ENCODE peak calls at places on chromosome 10, in six cellular contexts. One of them, this sample, is unnamed.

GRCh38 chr10:127034790-127035189 is 129.6 kb downstream of the DOCK1 start:
- DNase-seq in mesenchymal stem cell: no peak
- DNase-seq in neuronal stem cell: peak
- DNase-seq in IMR-90: no peak
- DNase-seq in H1: no peak
- DNase-seq in trophoblast cell: no peak
- DNase-seq in this sample: no peak

GRCh38 chr10:73368238-73368637 is 9.6 kb upstream of the CFAP70 start:
- DNase-seq in mesenchymal stem cell: no peak
- DNase-seq in neuronal stem cell: no peak
- DNase-seq in H1: no peak
- DNase-seq in trophoblast cell: no peak
- DNase-seq in IMR-90: no peak
- DNase-seq in this sample: no peak

GRCh38 chr10:57663401-57663800 is 604.3 kb downstream of the IPMK start:
- DNase-seq in IMR-90: no peak
- DNase-seq in neuronal stem cell: no peak
- DNase-seq in H1: no peak
- DNase-seq in trophoblast cell: no peak
- DNase-seq in mesenchymal stem cell: no peak
- DNase-seq in this sample: no peak

GRCh38 chr10:19498348-19499290 is 317.6 kb upstream of the PLXDC2 start:
- DNase-seq in trophoblast cell: no peak
- DNase-seq in IMR-90: peak
- DNase-seq in neuronal stem cell: no peak
- DNase-seq in mesenchymal stem cell: no peak
- DNase-seq in H1: no peak
- DNase-seq in this sample: no peak

GRCh38 chr10:31799181-31799580 is 129.4 kb downstream of the ARHGAP12 start:
- DNase-seq in trophoblast cell: no peak
- DNase-seq in neuronal stem cell: no peak
- DNase-seq in IMR-90: no peak
- DNase-seq in H1: no peak
- DNase-seq in mesenchymal stem cell: no peak
- DNase-seq in this sample: no peak

GRCh38 chr10:112137381-112137987 is 46.1 kb downstream of the GPAM start:
- DNase-seq in mesenchymal stem cell: peak
- DNase-seq in trophoblast cell: peak
- DNase-seq in H1: peak
- DNase-seq in IMR-90: peak
- DNase-seq in neuronal stem cell: peak
- DNase-seq in this sample: peak

GRCh38 chr10:60149003-60149402 is 240.7 kb downstream of the ANK3 start:
- DNase-seq in IMR-90: no peak
- DNase-seq in trophoblast cell: no peak
- DNase-seq in H1: no peak
- DNase-seq in neuronal stem cell: no peak
- DNase-seq in mesenchymal stem cell: peak
- DNase-seq in this sample: no peak

GRCh38 chr10:31426425-31426824 is 107.4 kb downstream of the ZEB1 start:
- DNase-seq in mesenchymal stem cell: peak
- DNase-seq in trophoblast cell: no peak
- DNase-seq in H1: no peak
- DNase-seq in IMR-90: peak
- DNase-seq in neuronal stem cell: no peak
- DNase-seq in this sample: no peak

GRCh38 chr10:58806970-58807630 is 294.4 kb downstream of the BICC1 start:
- DNase-seq in neuronal stem cell: no peak
- DNase-seq in mesenchymal stem cell: no peak
- DNase-seq in IMR-90: no peak
- DNase-seq in H1: no peak
- DNase-seq in trophoblast cell: no peak
- DNase-seq in this sample: no peak

GRCh38 chr10:7808686-7809267 is 9.5 kb upstream of the TAF3 start:
- DNase-seq in IMR-90: no peak
- DNase-seq in mesenchymal stem cell: no peak
- DNase-seq in H1: no peak
- DNase-seq in trophoblast cell: no peak
- DNase-seq in neuronal stem cell: no peak
- DNase-seq in this sample: no peak

GRCh38 chr10:283916-284356 is 148.7 kb downstream of the ZMYND11 start:
- DNase-seq in trophoblast cell: no peak
- DNase-seq in H1: no peak
- DNase-seq in neuronal stem cell: no peak
- DNase-seq in IMR-90: no peak
- DNase-seq in mesenchymal stem cell: no peak
- DNase-seq in this sample: no peak

GRCh38 chr10:102280397-102281015 is 35.2 kb downstream of the GBF1 start:
- DNase-seq in mesenchymal stem cell: peak
- DNase-seq in H1: no peak
- DNase-seq in IMR-90: peak
- DNase-seq in trophoblast cell: no peak
- DNase-seq in neuronal stem cell: no peak
- DNase-seq in this sample: no peak

GRCh38 chr10:111148025-111148424 is 71.2 kb downstream of the ADRA2A start:
- DNase-seq in trophoblast cell: no peak
- DNase-seq in mesenchymal stem cell: no peak
- DNase-seq in H1: no peak
- DNase-seq in neuronal stem cell: no peak
- DNase-seq in IMR-90: no peak
- DNase-seq in this sample: no peak

GRCh38 chr10:22693371-22693784 is 21.0 kb downstream of the PIP4K2A start:
- DNase-seq in H1: no peak
- DNase-seq in neuronal stem cell: no peak
- DNase-seq in trophoblast cell: no peak
- DNase-seq in IMR-90: peak
- DNase-seq in mesenchymal stem cell: peak
- DNase-seq in this sample: no peak

GRCh38 chr10:24207781-24208611 is 942 bp upstream of the KIAA1217 start:
- DNase-seq in trophoblast cell: peak
- DNase-seq in H1: no peak
- DNase-seq in mesenchymal stem cell: peak
- DNase-seq in IMR-90: no peak
- DNase-seq in neuronal stem cell: peak
- DNase-seq in this sample: no peak

GRCh38 chr10:99695761-99696160 is 36.2 kb downstream of the COX15 start:
- DNase-seq in mesenchymal stem cell: no peak
- DNase-seq in trophoblast cell: no peak
- DNase-seq in IMR-90: peak
- DNase-seq in neuronal stem cell: no peak
- DNase-seq in H1: no peak
- DNase-seq in this sample: no peak

GRCh38 chr10:92387289-92387940 is 96.4 kb downstream of the MARCHF5 start:
- DNase-seq in neuronal stem cell: peak
- DNase-seq in mesenchymal stem cell: peak
- DNase-seq in trophoblast cell: peak
- DNase-seq in IMR-90: peak
- DNase-seq in H1: peak
- DNase-seq in this sample: peak

GRCh38 chr10:3265081-3265480 is 92.5 kb upstream of the PITRM1 start:
- DNase-seq in neuronal stem cell: no peak
- DNase-seq in mesenchymal stem cell: peak
- DNase-seq in H1: no peak
- DNase-seq in trophoblast cell: peak
- DNase-seq in IMR-90: peak
- DNase-seq in this sample: no peak

GRCh38 chr10:3281911-3282310 is 109.3 kb upstream of the PITRM1 start:
- DNase-seq in mesenchymal stem cell: no peak
- DNase-seq in IMR-90: no peak
- DNase-seq in neuronal stem cell: no peak
- DNase-seq in H1: no peak
- DNase-seq in trophoblast cell: no peak
- DNase-seq in this sample: no peak

GRCh38 chr10:64113796-64114195 is 592.6 kb downstream of the REEP3 start:
- DNase-seq in mesenchymal stem cell: no peak
- DNase-seq in neuronal stem cell: no peak
- DNase-seq in H1: no peak
- DNase-seq in IMR-90: no peak
- DNase-seq in trophoblast cell: no peak
- DNase-seq in this sample: peak

GRCh38 chr10:64116731-64117130 is 595.5 kb downstream of the REEP3 start:
- DNase-seq in H1: no peak
- DNase-seq in IMR-90: no peak
- DNase-seq in trophoblast cell: peak
- DNase-seq in neuronal stem cell: no peak
- DNase-seq in mesenchymal stem cell: no peak
- DNase-seq in this sample: no peak

GRCh38 chr10:64115913-64116643 is 594.9 kb downstream of the REEP3 start:
- DNase-seq in neuronal stem cell: no peak
- DNase-seq in trophoblast cell: peak
- DNase-seq in H1: no peak
- DNase-seq in mesenchymal stem cell: peak
- DNase-seq in IMR-90: no peak
- DNase-seq in this sample: peak

GRCh38 chr10:64113375-64113774 is 592.2 kb downstream of the REEP3 start:
- DNase-seq in IMR-90: no peak
- DNase-seq in neuronal stem cell: no peak
- DNase-seq in trophoblast cell: no peak
- DNase-seq in H1: no peak
- DNase-seq in mesenchymal stem cell: no peak
- DNase-seq in this sample: no peak

DNA sequence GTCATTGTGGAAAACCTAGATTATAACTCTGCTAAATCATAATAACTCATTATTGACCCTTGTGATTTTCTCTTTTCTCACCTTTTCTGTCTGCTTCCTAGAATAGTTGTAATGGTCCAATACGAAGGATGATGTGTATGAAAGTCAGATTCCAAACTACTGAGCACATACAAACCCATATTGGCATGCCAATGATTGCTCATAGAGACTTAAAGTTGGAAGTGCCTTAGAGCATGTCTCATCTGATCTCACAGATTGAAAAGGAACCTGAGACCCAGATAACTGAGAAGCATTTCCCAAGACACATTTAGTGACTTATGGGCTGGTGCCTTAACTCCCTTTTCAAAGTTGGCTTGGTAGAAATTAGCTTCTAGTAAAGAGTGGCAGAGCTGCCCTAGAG is 594.3 kb downstream of the REEP3 start:
- DNase-seq in H1: no peak
- DNase-seq in IMR-90: no peak
- DNase-seq in neuronal stem cell: no peak
- DNase-seq in mesenchymal stem cell: no peak
- DNase-seq in trophoblast cell: peak
- DNase-seq in this sample: no peak
- H2BK120ac ChIP-seq in H1: no peak
- H2BK120ac ChIP-seq in IMR-90: no peak
- H2BK120ac ChIP-seq in neuronal stem cell: no peak
- H2BK120ac ChIP-seq in mesenchymal stem cell: no peak
- H2BK120ac ChIP-seq in trophoblast cell: peak
- H2BK120ac ChIP-seq in this sample: no peak

GRCh38 chr10:4909118-4909517 is 54.1 kb upstream of the AKR1C1 start:
- DNase-seq in IMR-90: no peak
- DNase-seq in trophoblast cell: no peak
- DNase-seq in mesenchymal stem cell: no peak
- DNase-seq in neuronal stem cell: no peak
- DNase-seq in H1: no peak
- DNase-seq in this sample: no peak
- H2AFZ ChIP-seq in IMR-90: no peak
- H2AFZ ChIP-seq in trophoblast cell: no peak
- H2AFZ ChIP-seq in mesenchymal stem cell: no peak
- H2AFZ ChIP-seq in neuronal stem cell: no peak
- H2AFZ ChIP-seq in H1: no peak
- H2AFZ ChIP-seq in this sample: no peak

GRCh38 chr10:77939561-77940001 is 13.0 kb upstream of the DLG5 start:
- DNase-seq in IMR-90: peak
- DNase-seq in trophoblast cell: no peak
- DNase-seq in H1: no peak
- DNase-seq in neuronal stem cell: no peak
- DNase-seq in mesenchymal stem cell: peak
- DNase-seq in this sample: no peak

GRCh38 chr10:77940225-77940624 is 13.7 kb upstream of the DLG5 start:
- DNase-seq in trophoblast cell: no peak
- DNase-seq in mesenchymal stem cell: no peak
- DNase-seq in H1: no peak
- DNase-seq in IMR-90: no peak
- DNase-seq in neuronal stem cell: no peak
- DNase-seq in this sample: no peak

GRCh38 chr10:77940627-77941026 is 14.1 kb upstream of the DLG5 start:
- DNase-seq in neuronal stem cell: no peak
- DNase-seq in mesenchymal stem cell: no peak
- DNase-seq in H1: no peak
- DNase-seq in IMR-90: no peak
- DNase-seq in trophoblast cell: no peak
- DNase-seq in this sample: no peak

GRCh38 chr10:77943086-77943901 is 16.7 kb upstream of the DLG5 start:
- DNase-seq in IMR-90: peak
- DNase-seq in mesenchymal stem cell: peak
- DNase-seq in H1: peak
- DNase-seq in neuronal stem cell: peak
- DNase-seq in trophoblast cell: peak
- DNase-seq in this sample: peak

DNA sequence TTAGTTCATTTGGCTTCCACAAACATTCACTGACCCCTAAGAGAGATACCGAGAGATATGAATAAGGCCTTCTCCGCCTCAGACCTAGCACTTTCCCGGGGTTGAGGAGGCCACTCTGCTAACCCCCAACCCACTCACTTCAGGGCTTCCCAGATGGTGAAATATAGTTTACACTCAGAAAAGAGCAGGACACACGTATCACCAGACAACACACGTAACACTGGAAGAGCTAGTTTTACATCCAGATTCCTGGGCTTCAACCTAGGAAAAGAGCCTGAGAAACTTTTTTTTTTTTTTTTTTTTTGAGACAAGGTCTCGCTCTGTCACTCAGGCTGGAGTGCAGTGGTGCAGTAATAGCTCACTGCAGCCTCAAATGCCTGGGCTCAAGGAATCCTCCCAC is 15.2 kb upstream of the DLG5 start:
- DNase-seq in mesenchymal stem cell: no peak
- DNase-seq in trophoblast cell: no peak
- DNase-seq in neuronal stem cell: no peak
- DNase-seq in IMR-90: no peak
- DNase-seq in H1: no peak
- DNase-seq in this sample: no peak
- H2BK120ac ChIP-seq in mesenchymal stem cell: no peak
- H2BK120ac ChIP-seq in trophoblast cell: peak
- H2BK120ac ChIP-seq in neuronal stem cell: no peak
- H2BK120ac ChIP-seq in IMR-90: no peak
- H2BK120ac ChIP-seq in H1: no peak
- H2BK120ac ChIP-seq in this sample: no peak

DNA sequence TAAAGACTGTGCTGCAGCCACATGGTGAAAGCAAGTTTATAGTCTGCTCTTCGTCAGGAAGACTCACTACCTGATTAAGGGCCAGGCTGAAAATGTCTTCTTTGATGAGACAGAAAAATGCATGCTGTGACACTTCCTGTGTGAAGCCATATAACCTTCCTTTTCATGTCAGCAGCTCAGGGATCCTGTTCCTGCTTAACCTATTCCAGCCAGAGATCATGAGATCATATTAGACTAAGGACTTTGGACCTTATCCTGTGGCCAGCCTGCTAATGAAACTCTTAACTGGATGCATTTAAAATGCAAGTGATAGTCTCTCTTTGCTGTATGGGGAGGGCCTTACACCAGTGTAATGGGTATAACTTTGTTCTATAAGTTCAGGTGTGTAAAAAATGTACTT is 165.2 kb downstream of the PTEN start:
- DNase-seq in H1: no peak
- DNase-seq in neuronal stem cell: no peak
- DNase-seq in mesenchymal stem cell: no peak
- DNase-seq in IMR-90: no peak
- DNase-seq in trophoblast cell: no peak
- DNase-seq in this sample: no peak
- H2AFZ ChIP-seq in H1: no peak
- H2AFZ ChIP-seq in neuronal stem cell: no peak
- H2AFZ ChIP-seq in mesenchymal stem cell: no peak
- H2AFZ ChIP-seq in IMR-90: no peak
- H2AFZ ChIP-seq in trophoblast cell: no peak
- H2AFZ ChIP-seq in this sample: no peak

This sample was measured in H9.